ENCODE peak calls at places on chromosomes 11 and 22, in seven cellular contexts. One of them, this sample, is unnamed. For H3K36me3, the result is how much of the 10 kb centered on the place peaks cover.

GRCh38 chr11:76248210-76248609 is 41.9 kb upstream of the WNT11 start:
- DNase-seq in neural progenitor cell: peak
- DNase-seq in PC-9: no peak
- DNase-seq in fibroblast of lung: no peak
- DNase-seq in HCT116: no peak
- DNase-seq in GM23248: peak
- DNase-seq in hepatocyte: no peak
- DNase-seq in this sample: peak

GRCh38 chr11:8092587-8093424 is 11.8 kb downstream of the TUB start:
- DNase-seq in fibroblast of lung: peak
- DNase-seq in GM23248: peak
- DNase-seq in PC-9: peak
- DNase-seq in neural progenitor cell: peak
- DNase-seq in HCT116: peak
- DNase-seq in hepatocyte: peak
- DNase-seq in this sample: peak

GRCh38 chr11:71252434-71252781 is at the start of gene SHANK2:
- DNase-seq in PC-9: peak
- DNase-seq in fibroblast of lung: no peak
- DNase-seq in HCT116: no peak
- DNase-seq in neural progenitor cell: peak
- DNase-seq in GM23248: no peak
- DNase-seq in hepatocyte: peak
- DNase-seq in this sample: peak

GRCh38 chr11:57597461-57597892 is at the start of gene SERPING1:
- DNase-seq in hepatocyte: peak
- DNase-seq in HCT116: no peak
- DNase-seq in GM23248: peak
- DNase-seq in fibroblast of lung: no peak
- DNase-seq in neural progenitor cell: no peak
- DNase-seq in PC-9: no peak
- DNase-seq in this sample: no peak

GRCh38 chr11:2092956-2093412 is 46.2 kb downstream of the IGF2 start:
- DNase-seq in HCT116: no peak
- DNase-seq in GM23248: peak
- DNase-seq in fibroblast of lung: peak
- DNase-seq in hepatocyte: no peak
- DNase-seq in neural progenitor cell: no peak
- DNase-seq in PC-9: peak
- DNase-seq in this sample: peak

GRCh38 chr11:47111318-47111804 is 65.3 kb downstream of the ARFGAP2 start:
- DNase-seq in fibroblast of lung: no peak
- DNase-seq in neural progenitor cell: no peak
- DNase-seq in HCT116: no peak
- DNase-seq in GM23248: no peak
- DNase-seq in PC-9: no peak
- DNase-seq in hepatocyte: no peak
- DNase-seq in this sample: no peak

GRCh38 chr11:48013269-48013901 is 33.0 kb downstream of the PTPRJ start:
- DNase-seq in HCT116: no peak
- DNase-seq in GM23248: peak
- DNase-seq in neural progenitor cell: no peak
- DNase-seq in fibroblast of lung: peak
- DNase-seq in PC-9: peak
- DNase-seq in hepatocyte: peak
- DNase-seq in this sample: peak

GRCh38 chr11:113618360-113618759 is 87.7 kb downstream of the TMPRSS5 start:
- DNase-seq in neural progenitor cell: no peak
- DNase-seq in PC-9: no peak
- DNase-seq in GM23248: peak
- DNase-seq in hepatocyte: no peak
- DNase-seq in HCT116: no peak
- DNase-seq in fibroblast of lung: peak
- DNase-seq in this sample: peak

GRCh38 chr11:119590651-119591308 is 138.2 kb downstream of the NECTIN1 start:
- DNase-seq in HCT116: no peak
- DNase-seq in fibroblast of lung: peak
- DNase-seq in GM23248: peak
- DNase-seq in PC-9: peak
- DNase-seq in hepatocyte: peak
- DNase-seq in neural progenitor cell: peak
- DNase-seq in this sample: peak

GRCh38 chr11:35304393-35304790 is 115.0 kb downstream of the SLC1A2 start:
- DNase-seq in hepatocyte: peak
- DNase-seq in HCT116: no peak
- DNase-seq in fibroblast of lung: peak
- DNase-seq in GM23248: peak
- DNase-seq in PC-9: no peak
- DNase-seq in neural progenitor cell: no peak
- DNase-seq in this sample: peak

GRCh38 chr11:16604784-16605439 is 133.5 kb upstream of the C11orf58 start:
- DNase-seq in GM23248: peak
- DNase-seq in neural progenitor cell: peak
- DNase-seq in HCT116: no peak
- DNase-seq in PC-9: peak
- DNase-seq in fibroblast of lung: peak
- DNase-seq in hepatocyte: peak
- DNase-seq in this sample: no peak

GRCh38 chr22:40294696-40295095 is 51.6 kb upstream of the ADSL start:
- DNase-seq in fibroblast of lung: no peak
- DNase-seq in hepatocyte: no peak
- DNase-seq in PC-9: no peak
- DNase-seq in GM23248: no peak
- DNase-seq in HCT116: no peak
- DNase-seq in neural progenitor cell: no peak
- DNase-seq in this sample: no peak

GRCh38 chr11:74953448-74953847 is 4.4 kb downstream of the SPCS2 start:
- DNase-seq in neural progenitor cell: no peak
- DNase-seq in hepatocyte: no peak
- DNase-seq in PC-9: no peak
- DNase-seq in GM23248: no peak
- DNase-seq in HCT116: no peak
- DNase-seq in fibroblast of lung: no peak
- DNase-seq in this sample: no peak

GRCh38 chr22:41578114-41578513 is 11.5 kb downstream of the PMM1 start:
- DNase-seq in neural progenitor cell: no peak
- DNase-seq in hepatocyte: no peak
- DNase-seq in HCT116: no peak
- DNase-seq in fibroblast of lung: no peak
- DNase-seq in PC-9: no peak
- DNase-seq in GM23248: no peak
- DNase-seq in this sample: no peak

GRCh38 chr11:12778506-12778905 is 104.3 kb downstream of the TEAD1 start:
- DNase-seq in hepatocyte: no peak
- DNase-seq in PC-9: no peak
- DNase-seq in GM23248: no peak
- DNase-seq in fibroblast of lung: no peak
- DNase-seq in HCT116: no peak
- DNase-seq in neural progenitor cell: no peak
- DNase-seq in this sample: no peak

GRCh38 chr11:61138940-61139339 is 22.3 kb downstream of the VPS37C start:
- DNase-seq in neural progenitor cell: no peak
- DNase-seq in fibroblast of lung: peak
- DNase-seq in PC-9: no peak
- DNase-seq in hepatocyte: no peak
- DNase-seq in GM23248: peak
- DNase-seq in HCT116: no peak
- DNase-seq in this sample: no peak

GRCh38 chr11:2466869-2467694 is 22.3 kb downstream of the KCNQ1 start:
- DNase-seq in HCT116: no peak
- DNase-seq in GM23248: no peak
- DNase-seq in PC-9: no peak
- DNase-seq in neural progenitor cell: no peak
- DNase-seq in hepatocyte: no peak
- DNase-seq in fibroblast of lung: no peak
- DNase-seq in this sample: no peak

GRCh38 chr11:6225896-6226295 is 8.5 kb downstream of the FHIP1B start:
- DNase-seq in PC-9: no peak
- DNase-seq in HCT116: no peak
- DNase-seq in GM23248: no peak
- DNase-seq in hepatocyte: no peak
- DNase-seq in fibroblast of lung: no peak
- DNase-seq in neural progenitor cell: no peak
- DNase-seq in this sample: no peak

GRCh38 chr11:65615229-65615949 is at the start of gene PCNX3:
- DNase-seq in neural progenitor cell: peak
- DNase-seq in PC-9: peak
- DNase-seq in HCT116: peak
- DNase-seq in fibroblast of lung: peak
- DNase-seq in GM23248: peak
- DNase-seq in hepatocyte: peak
- DNase-seq in this sample: peak
- H3K36me3 ChIP-seq in neural progenitor cell: under half
- H3K36me3 ChIP-seq in PC-9: under half
- H3K36me3 ChIP-seq in HCT116: under half
- H3K36me3 ChIP-seq in fibroblast of lung: under half
- H3K36me3 ChIP-seq in GM23248: under half
- H3K36me3 ChIP-seq in hepatocyte: under half
- H3K36me3 ChIP-seq in this sample: under half

DNA sequence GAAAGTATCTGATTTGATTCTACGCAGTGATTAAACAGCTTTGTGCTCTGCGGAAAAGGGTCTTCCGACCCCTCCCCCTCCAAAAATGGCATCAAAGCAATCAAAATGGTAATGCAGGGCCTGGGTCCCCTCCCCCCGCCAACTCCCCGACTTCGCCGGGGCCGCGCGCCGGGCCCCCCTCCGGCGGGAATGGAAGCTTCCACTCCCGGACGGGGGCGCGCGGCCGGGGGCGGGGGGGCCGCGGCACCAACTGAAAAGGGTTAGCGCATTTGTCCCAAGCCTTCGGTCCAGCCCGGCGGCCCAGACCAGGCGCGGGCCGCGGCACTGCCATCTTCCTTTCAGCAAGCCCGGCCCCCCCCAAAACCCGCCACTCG is 2.9 kb downstream of the PHF21B start:
- DNase-seq in GM23248: no peak
- DNase-seq in hepatocyte: peak
- DNase-seq in PC-9: no peak
- DNase-seq in fibroblast of lung: no peak
- DNase-seq in HCT116: no peak
- DNase-seq in neural progenitor cell: peak
- DNase-seq in this sample: no peak
- TF ChIP-seq EZH2 in GM23248: peak
- TF ChIP-seq EZH2 in hepatocyte: no peak
- TF ChIP-seq EZH2 in PC-9: no peak
- TF ChIP-seq EZH2 in fibroblast of lung: no peak
- TF ChIP-seq EZH2 in HCT116: no peak
- TF ChIP-seq EZH2 in neural progenitor cell: no peak
- TF ChIP-seq EZH2 in this sample: peak

DNA sequence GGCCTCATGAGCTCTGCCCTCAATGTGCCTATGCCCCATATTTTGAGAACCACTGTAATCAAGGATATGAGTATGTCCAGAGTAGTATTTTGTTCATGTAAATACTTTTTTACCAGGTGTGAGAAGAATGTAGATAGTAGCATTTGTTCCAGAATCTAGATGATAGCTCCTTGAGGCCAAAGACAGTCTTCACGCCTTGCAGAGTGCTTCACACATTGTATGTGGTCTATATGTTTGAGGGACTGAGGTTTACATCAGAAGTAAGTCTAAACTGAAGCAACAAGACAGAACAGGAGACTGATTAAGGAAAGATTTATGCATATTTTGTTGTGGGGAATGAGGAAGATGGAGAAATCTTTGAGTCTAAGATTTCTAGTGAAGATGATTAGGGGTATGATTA is 12.5 kb downstream of the CEP57 start:
- DNase-seq in GM23248: no peak
- DNase-seq in fibroblast of lung: no peak
- DNase-seq in hepatocyte: no peak
- DNase-seq in PC-9: no peak
- DNase-seq in neural progenitor cell: no peak
- DNase-seq in HCT116: no peak
- DNase-seq in this sample: no peak
- H3K36me3 ChIP-seq in GM23248: under half
- H3K36me3 ChIP-seq in fibroblast of lung: under half
- H3K36me3 ChIP-seq in hepatocyte: under half
- H3K36me3 ChIP-seq in PC-9: under half
- H3K36me3 ChIP-seq in neural progenitor cell: under half
- H3K36me3 ChIP-seq in HCT116: under half
- H3K36me3 ChIP-seq in this sample: under half

GRCh38 chr11:69702769-69703510 is 882 bp downstream of the FGF19 start:
- DNase-seq in hepatocyte: no peak
- DNase-seq in GM23248: no peak
- DNase-seq in fibroblast of lung: no peak
- DNase-seq in PC-9: no peak
- DNase-seq in neural progenitor cell: peak
- DNase-seq in HCT116: no peak
- DNase-seq in this sample: no peak

GRCh38 chr11:69702239-69702668 is 1.6 kb downstream of the FGF19 start:
- DNase-seq in HCT116: no peak
- DNase-seq in fibroblast of lung: no peak
- DNase-seq in GM23248: no peak
- DNase-seq in neural progenitor cell: peak
- DNase-seq in hepatocyte: peak
- DNase-seq in PC-9: no peak
- DNase-seq in this sample: no peak

GRCh38 chr11:69704508-69705245 is 855 bp upstream of the FGF19 start:
- DNase-seq in GM23248: peak
- DNase-seq in fibroblast of lung: no peak
- DNase-seq in hepatocyte: peak
- DNase-seq in HCT116: no peak
- DNase-seq in PC-9: peak
- DNase-seq in neural progenitor cell: peak
- DNase-seq in this sample: peak

GRCh38 chr11:69705246-69705856 is 1.5 kb upstream of the FGF19 start:
- DNase-seq in fibroblast of lung: no peak
- DNase-seq in GM23248: no peak
- DNase-seq in PC-9: no peak
- DNase-seq in neural progenitor cell: peak
- DNase-seq in hepatocyte: no peak
- DNase-seq in HCT116: no peak
- DNase-seq in this sample: no peak

DNA sequence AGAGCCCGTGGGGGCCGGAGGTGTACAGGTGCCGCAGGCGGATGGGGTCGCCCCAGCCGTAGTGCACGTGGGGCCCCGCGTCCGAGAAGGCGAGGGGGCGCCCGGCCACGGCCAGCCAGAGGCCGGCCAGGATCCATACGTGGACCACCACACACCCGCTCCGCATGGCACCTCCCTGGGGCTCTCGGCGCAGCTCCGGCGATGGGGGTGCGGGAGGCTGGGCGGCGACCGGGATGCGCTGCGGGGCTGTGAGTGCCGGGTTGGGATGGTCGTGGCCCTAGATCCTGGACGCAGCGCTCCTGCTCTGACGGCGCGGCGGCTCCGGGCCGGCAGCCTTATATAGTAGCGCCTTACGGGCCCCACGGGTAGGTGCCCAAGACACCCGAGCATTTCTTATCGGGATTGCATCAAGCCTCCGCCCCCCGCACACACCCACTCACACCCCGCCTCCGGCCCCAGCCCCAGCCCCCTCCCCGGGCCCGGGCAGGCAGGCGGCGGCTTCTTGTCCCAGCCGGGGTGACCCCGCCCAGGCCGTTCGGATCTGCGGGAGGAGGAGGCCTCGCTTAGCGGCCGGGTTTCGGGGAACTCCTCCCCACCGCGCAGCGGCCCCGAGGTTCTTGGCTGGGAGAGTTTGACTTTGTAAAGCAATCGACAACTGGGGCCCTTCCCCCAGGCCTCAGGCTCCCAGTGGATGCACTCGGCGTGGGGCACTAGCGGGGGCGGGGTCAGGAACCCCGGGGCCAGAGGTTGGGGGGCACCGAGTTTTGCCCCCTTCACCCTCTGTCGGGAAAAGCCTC is at the start of gene FGF19:
- DNase-seq in PC-9: peak
- DNase-seq in fibroblast of lung: no peak
- DNase-seq in HCT116: no peak
- DNase-seq in hepatocyte: peak
- DNase-seq in GM23248: peak
- DNase-seq in neural progenitor cell: peak
- DNase-seq in this sample: peak
- TF ChIP-seq EZH2 in PC-9: no peak
- TF ChIP-seq EZH2 in fibroblast of lung: peak
- TF ChIP-seq EZH2 in HCT116: no peak
- TF ChIP-seq EZH2 in hepatocyte: peak
- TF ChIP-seq EZH2 in GM23248: peak
- TF ChIP-seq EZH2 in neural progenitor cell: peak
- TF ChIP-seq EZH2 in this sample: no peak

This sample was measured in PC-3.